ENCODE peak calls at places on chromosomes 3 and 15, in eight cellular contexts. G, O, L, K, W, H, S and C are unnamed samples. For H3K4me1, the result is how much of the 10 kb centered on the place peaks cover.

GRCh38 chr3:24521306-24522154 is 26.9 kb upstream of the THRB start:
- DNase-seq in K (peak), H (peak), L (peak), G (no peak), S (no peak), O (peak), W (peak), C (peak)

GRCh38 chr3:196486263-196486662 is 17.3 kb downstream of the RNF168 start:
- DNase-seq in O (peak), G (no peak), S (no peak), L (no peak), K (no peak), H (no peak), W (no peak), C (no peak)

GRCh38 chr3:142597898-142598297 is 1.7 kb downstream of the PLS1 start:
- DNase-seq in G (no peak), L (no peak), O (peak), S (no peak), H (no peak), K (no peak), W (no peak), C (no peak)

GRCh38 chr15:59268980-59269472 is 62.4 kb downstream of the LDHAL6B start:
- DNase-seq in H (no peak), L (no peak), G (no peak), W (no peak), K (no peak), O (no peak), S (no peak), C (no peak)

GRCh38 chr3:15205934-15206661 is at the start of gene CAPN7:
- DNase-seq in W (peak), S (peak), O (peak), L (peak), H (peak), K (peak), G (peak), C (peak)

GRCh38 chr3:88188436-88188835 is 38.7 kb downstream of the C3orf38 start:
- DNase-seq in H (peak), K (no peak), O (no peak), L (no peak), G (no peak), W (no peak), S (no peak), C (no peak)

GRCh38 chr3:179451335-179452165 is at the start of gene GNB4:
- DNase-seq in L (peak), G (no peak), O (peak), K (peak), W (peak), H (no peak), S (no peak), C (peak)

GRCh38 chr15:48112242-48112641 is 8.5 kb upstream of the SLC24A5 start:
- DNase-seq in H (peak), K (peak), W (no peak), G (peak), S (no peak), O (no peak), L (no peak), C (no peak)

GRCh38 chr15:79364571-79365240 is 53.8 kb downstream of the TMED3 start:
- DNase-seq in G (no peak), W (no peak), H (no peak), L (no peak), S (no peak), O (no peak), K (no peak), C (no peak)

GRCh38 chr3:52451237-52452083 is 2.4 kb downstream of the TNNC1 start:
- DNase-seq in G (no peak), H (peak), L (no peak), W (no peak), O (peak), K (no peak), S (no peak), C (no peak)

GRCh38 chr3:83882701-83883100 is 1076.1 kb upstream of the CADM2 start:
- DNase-seq in H (no peak), G (no peak), L (no peak), W (no peak), K (no peak), S (no peak), O (no peak), C (no peak)

GRCh38 chr3:169286214-169286613 is 377.3 kb downstream of the MECOM start:
- DNase-seq in W (no peak), S (no peak), K (no peak), O (no peak), L (no peak), H (no peak), G (no peak), C (no peak)

GRCh38 chr3:132435911-132436425 is 18.7 kb downstream of the DNAJC13 start:
- DNase-seq in O (no peak), S (no peak), G (no peak), K (no peak), L (no peak), H (no peak), W (no peak), C (no peak)

GRCh38 chr3:127844326-127844942 is 22.1 kb upstream of the MGLL start:
- DNase-seq in K (no peak), O (no peak), S (peak), L (no peak), G (no peak), W (no peak), H (no peak), C (no peak)

GRCh38 chr3:32422943-32423342 is 31.3 kb downstream of the CMTM7 start:
- DNase-seq in S (no peak), H (no peak), L (no peak), G (no peak), O (no peak), W (no peak), K (no peak), C (no peak)

GRCh38 chr15:62833671-62834070 is 208.9 kb upstream of the TPM1 start:
- DNase-seq in L (no peak), S (no peak), K (no peak), G (no peak), O (no peak), W (no peak), H (no peak), C (no peak)

GRCh38 chr15:26243382-26243781 is 380.3 kb upstream of the ATP10A start:
- DNase-seq in K (peak), W (no peak), H (no peak), O (no peak), L (no peak), G (no peak), S (no peak), C (no peak)

GRCh38 chr3:173109143-173109542 is 31.9 kb downstream of the SPATA16 start:
- DNase-seq in W (no peak), S (no peak), O (peak), H (no peak), K (no peak), L (no peak), G (no peak), C (no peak)

GRCh38 chr3:74592359-74592758 is 22.1 kb downstream of the CNTN3 start:
- DNase-seq in O (no peak), S (no peak), L (no peak), G (no peak), W (no peak), K (no peak), H (no peak), C (no peak)

GRCh38 chr3:31941230-31941632 is 39.8 kb downstream of the OSBPL10 start:
- DNase-seq in H (peak), L (no peak), W (no peak), K (no peak), O (no peak), S (no peak), G (no peak), C (no peak)

GRCh38 chr3:54988302-54989022 is 60.6 kb upstream of the LRTM1 start:
- DNase-seq in W (no peak), S (no peak), G (no peak), O (no peak), H (no peak), K (no peak), L (no peak), C (peak)

GRCh38 chr3:37709946-37710345 is 151.7 kb upstream of the CTDSPL start:
- DNase-seq in G (no peak), H (no peak), W (no peak), S (no peak), L (no peak), K (no peak), O (no peak), C (no peak)

GRCh38 chr15:64521726-64522164 is 61.4 kb downstream of the ZNF609 start:
- DNase-seq in S (no peak), L (peak), G (peak), H (peak), O (peak), K (peak), W (peak), C (peak)

GRCh38 chr3:194206375-194206774 is 70.4 kb downstream of the HES1 start:
- DNase-seq in G (no peak), H (no peak), W (peak), S (no peak), K (no peak), L (no peak), O (no peak), C (peak)

GRCh38 chr15:20645956-20646355 is 104.4 kb upstream of the GOLGA6L6 start:
- DNase-seq in G (no peak), H (no peak), K (no peak), O (no peak), W (peak), S (peak), L (no peak), C (peak)

GRCh38 chr15:55546718-55547117 is 38.7 kb upstream of the DNAAF4 start:
- DNase-seq in O (no peak), K (no peak), H (no peak), G (no peak), W (no peak), S (no peak), L (no peak), C (no peak)

GRCh38 chr3:131948806-131949205 is 86.0 kb downstream of the CPNE4 start:
- DNase-seq in H (no peak), O (no peak), W (no peak), G (no peak), S (no peak), K (no peak), L (no peak), C (no peak)

GRCh38 chr3:134666466-134666865 is 15.6 kb upstream of the KY start:
- DNase-seq in H (no peak), O (no peak), L (no peak), G (no peak), K (no peak), S (no peak), W (no peak), C (no peak)
- TF ChIP-seq POLR2AphosphoS5 in H (no peak), O (no peak), L (no peak), G (no peak), K (no peak), S (no peak), W (no peak), C (no peak)

GRCh38 chr15:60374209-60374608 is 23.6 kb downstream of the ANXA2 start:
- DNase-seq in G (no peak), L (no peak), O (no peak), W (no peak), K (no peak), H (no peak), S (no peak), C (no peak)
- H3K4me1 ChIP-seq in G (half or more), L (half or more), O (under half), W (under half), K (under half), H (half or more), S (under half), C (half or more)

GRCh38 chr3:107560166-107560565 is 37.4 kb downstream of the BBX start:
- DNase-seq in S (no peak), L (no peak), H (no peak), W (no peak), K (no peak), O (no peak), G (no peak), C (no peak)

GRCh38 chr3:107557743-107558142 is 35.0 kb downstream of the BBX start:
- DNase-seq in O (no peak), S (no peak), L (no peak), W (no peak), K (no peak), H (no peak), G (no peak), C (no peak)

DNA sequence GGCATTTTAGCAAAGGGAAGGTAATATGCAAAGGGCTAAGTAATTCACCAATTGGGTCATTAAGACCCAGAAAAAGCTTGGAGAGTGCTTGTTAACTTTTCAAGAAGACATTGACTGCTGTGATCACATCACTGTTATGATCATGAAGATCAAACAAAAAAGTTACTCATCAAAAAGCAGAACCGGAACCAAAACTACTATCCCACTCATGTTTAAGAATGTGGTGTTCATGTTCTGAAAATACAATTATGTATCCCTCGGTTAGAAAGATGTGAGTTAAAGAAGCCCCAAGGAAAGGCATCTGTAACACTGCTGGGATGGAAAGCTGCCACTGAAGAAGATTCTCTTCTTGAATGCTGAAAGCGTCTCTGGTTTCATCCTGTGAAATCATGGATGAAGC is 32.6 kb downstream of the BBX start:
- DNase-seq in K (no peak), W (no peak), G (no peak), O (no peak), H (no peak), L (no peak), S (no peak), C (no peak)
- TF ChIP-seq POLR2AphosphoS5 in K (no peak), W (no peak), G (no peak), O (no peak), H (no peak), L (no peak), S (no peak), C (no peak)

GRCh38 chr3:71397046-71397445 is 186.5 kb downstream of the FOXP1 start:
- DNase-seq in S (no peak), W (no peak), K (peak), O (peak), H (peak), L (no peak), G (peak), C (no peak)

GRCh38 chr3:71400986-71401451 is 182.5 kb downstream of the FOXP1 start:
- DNase-seq in L (no peak), O (peak), H (peak), G (no peak), S (no peak), W (no peak), K (no peak), C (no peak)

GRCh38 chr3:71398157-71398836 is 185.2 kb downstream of the FOXP1 start:
- DNase-seq in O (no peak), G (no peak), L (no peak), K (no peak), W (no peak), S (no peak), H (no peak), C (no peak)

GRCh38 chr3:71401695-71402231 is 181.8 kb downstream of the FOXP1 start:
- DNase-seq in S (no peak), L (no peak), K (no peak), H (no peak), O (no peak), G (no peak), W (no peak), C (no peak)

DNA sequence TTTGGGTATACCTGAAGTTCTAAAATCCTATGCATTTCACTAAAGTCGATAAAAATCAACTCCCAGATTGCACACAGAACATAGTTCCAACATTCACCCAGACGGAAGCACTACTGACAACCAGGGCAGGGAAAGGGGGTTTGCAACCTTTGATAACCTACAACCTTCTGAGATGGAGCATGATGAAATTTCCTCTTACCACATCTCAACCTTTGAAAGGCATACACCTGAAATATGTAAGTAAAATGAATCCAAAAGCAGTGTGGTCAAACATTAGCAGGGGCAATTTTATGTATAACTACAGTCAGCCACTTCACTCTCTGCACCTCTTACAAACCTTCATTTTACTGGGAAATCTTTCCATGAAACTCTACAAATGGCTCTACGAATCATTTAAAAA is 184.1 kb downstream of the FOXP1 start:
- DNase-seq in G (no peak), L (no peak), K (no peak), H (peak), S (no peak), O (no peak), W (no peak), C (no peak)
- H3K4me1 ChIP-seq in G (under half), L (under half), K (under half), H (half or more), S (under half), O (half or more), W (under half), C (under half)

GRCh38 chr3:183967693-183968092 is 50.0 kb downstream of the ABCC5 start:
- DNase-seq in S (no peak), G (no peak), H (no peak), L (no peak), W (no peak), K (no peak), O (no peak), C (no peak)

GRCh38 chr3:183968846-183969245 is 48.8 kb downstream of the ABCC5 start:
- DNase-seq in W (no peak), G (no peak), L (no peak), O (no peak), S (no peak), H (no peak), K (no peak), C (no peak)

DNA sequence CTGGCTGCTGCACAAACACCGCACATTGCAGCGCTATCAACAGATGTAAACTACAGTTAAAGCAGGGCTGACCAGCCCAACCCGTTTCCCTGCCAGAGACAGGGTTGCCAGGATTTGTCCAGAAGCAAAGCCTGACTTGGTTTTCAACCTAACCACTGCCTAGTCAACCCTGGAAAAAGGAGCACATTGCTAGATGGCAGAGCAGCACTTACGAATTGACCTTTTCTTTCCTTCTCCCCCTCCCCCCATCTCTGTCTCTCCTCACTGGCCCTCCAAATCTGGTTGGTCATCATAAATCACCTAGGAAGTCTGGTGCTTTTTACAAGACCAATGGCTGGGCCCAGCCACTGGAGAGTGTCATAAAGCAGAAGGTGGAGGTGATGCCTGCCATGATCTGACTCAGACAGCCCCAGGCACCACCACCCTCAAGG is 51.3 kb downstream of the ABCC5 start:
- DNase-seq in W (peak), S (no peak), K (no peak), G (no peak), H (no peak), O (no peak), L (peak), C (no peak)
- TF ChIP-seq POLR2AphosphoS5 in W (no peak), S (no peak), K (no peak), G (no peak), H (no peak), O (no peak), L (no peak), C (peak)